ENCODE peak calls at places on chromosomes 4 and X, in six cellular contexts. G is activated CD4-positive, alpha-beta T cell treated with anti-CD3 and anti-CD28 coated beads for 48 hours; K is Calu3; J is A172; B is stomach; M is stimulated activated CD8-positive, alpha-beta memory T cell treated with anti-CD3 and anti-CD28 coated beads, Interleukin-15, amount 100 ng/mL, for 4 hours. V is an unnamed sample.

GRCh38 chrX:153875391-153876111 is 10.4 kb downstream of the L1CAM start:
- DNase-seq in J (no peak), B (peak; percentile 60), G (peak; percentile 68), M (no peak), K (peak; percentile 68), V (no peak)

GRCh38 chr4:124288706-124289486 is 423.6 kb downstream of the ANKRD50 start:
- DNase-seq in J (no peak), M (no peak), B (no peak), G (no peak), K (no peak), V (no peak)

GRCh38 chrX:44451056-44451455 is 91.6 kb downstream of the FUNDC1 start:
- DNase-seq in M (no peak), K (no peak), G (no peak), J (no peak), B (no peak), V (no peak)

GRCh38 chr4:184994010-184994622 is 24.2 kb upstream of the HELT start:
- DNase-seq in G (no peak), B (no peak), J (no peak), M (no peak), K (no peak), V (no peak)

GRCh38 chr4:90575371-90575770 is 448.2 kb downstream of the CCSER1 start:
- DNase-seq in B (no peak), G (no peak), J (no peak), M (no peak), K (no peak), V (no peak)

GRCh38 chrX:15496809-15497208 is 3.7 kb upstream of the PIR start:
- DNase-seq in J (no peak), G (no peak), K (no peak), M (no peak), B (no peak), V (no peak)

GRCh38 chrX:22343192-22343591 is 70.5 kb downstream of the CBLL2 start:
- DNase-seq in M (no peak), B (no peak), J (no peak), K (no peak), G (no peak), V (no peak)

GRCh38 chr4:137961051-137961438 is 281.1 kb downstream of the SLC7A11 start:
- DNase-seq in B (no peak), M (no peak), K (no peak), J (peak; percentile 38), G (no peak), V (no peak)

GRCh38 chr4:38366451-38366850 is 297.5 kb upstream of the KLF3 start:
- DNase-seq in G (no peak), B (no peak), K (no peak), J (no peak), M (no peak), V (no peak)

GRCh38 chr4:76977731-76978350 is 28.3 kb downstream of the SEPTIN11 start:
- DNase-seq in M (no peak), K (no peak), J (peak; percentile 71), G (no peak), B (no peak), V (no peak)

GRCh38 chr4:56986952-56987351 is 8.3 kb downstream of the POLR2B start:
- DNase-seq in G (no peak), K (no peak), B (no peak), M (no peak), J (no peak), V (no peak)

GRCh38 chr4:62927574-62927973 is 1481.7 kb downstream of the TECRL start:
- DNase-seq in G (no peak), J (no peak), K (no peak), B (no peak), M (no peak), V (no peak)

GRCh38 chrX:131830400-131831184 is 192.5 kb upstream of the STK26 start:
- DNase-seq in M (no peak), J (peak; percentile 36), G (peak; percentile 74), K (peak; percentile 74), B (peak; percentile 79), V (no peak)

GRCh38 chr4:108427946-108428345 is 192.4 kb upstream of the RPL34 start:
- DNase-seq in J (no peak), M (no peak), G (no peak), B (no peak), K (no peak), V (no peak)

GRCh38 chrX:107714196-107714811 is 61.3 kb downstream of the TSC22D3 start:
- DNase-seq in J (no peak), K (no peak), M (no peak), B (no peak), G (peak; percentile 9), V (no peak)

GRCh38 chrX:110847334-110847733 is 51.7 kb upstream of the CHRDL1 start:
- DNase-seq in B (no peak), J (peak; percentile 21), G (no peak), M (no peak), K (peak; percentile 40), V (no peak)

GRCh38 chr4:141541851-141542250 is 94.5 kb upstream of the IL15 start:
- DNase-seq in K (no peak), G (no peak), M (no peak), B (no peak), J (no peak), V (no peak)

GRCh38 chr4:122652379-122652778 is 31.5 kb upstream of the IL21 start:
- DNase-seq in J (peak; percentile 37), M (peak; percentile 8), K (peak; percentile 41), B (no peak), G (peak; percentile 78), V (no peak)

GRCh38 chr4:84028340-84028739 is 470.8 kb downstream of the NKX6-1 start:
- DNase-seq in M (no peak), B (no peak), K (no peak), J (no peak), G (no peak), V (no peak)

GRCh38 chrX:134460861-134461218 is 875 bp downstream of the HPRT1 start:
- DNase-seq in K (peak; percentile 6), M (no peak), J (no peak), G (no peak), B (no peak), V (no peak)

GRCh38 chr4:125772680-125773079 is 457.9 kb downstream of the FAT4 start:
- DNase-seq in J (no peak), G (no peak), B (no peak), K (no peak), M (no peak), V (no peak)

GRCh38 chr4:170672571-170672970 is 582.8 kb upstream of the AADAT start:
- DNase-seq in B (no peak), G (no peak), K (no peak), J (peak; percentile 50), M (no peak), V (no peak)

GRCh38 chrX:73127700-73128241 is 48.5 kb upstream of the PABPC1L2A start:
- DNase-seq in G (peak; percentile 2), K (no peak), J (peak; percentile 14), B (no peak), M (no peak), V (no peak)

GRCh38 chr4:174437324-174437723 is 85.0 kb downstream of the HPGD start:
- DNase-seq in B (no peak), G (no peak), M (no peak), K (no peak), J (peak; percentile 43), V (no peak)

GRCh38 chr4:158020734-158021346 is 152.0 kb downstream of the GASK1B start:
- DNase-seq in K (no peak), G (no peak), B (no peak), J (peak; percentile 94), M (no peak), V (no peak)

GRCh38 chr4:142701017-142701416 is 145.1 kb downstream of the INPP4B start:
- DNase-seq in J (no peak), M (no peak), B (no peak), K (no peak), G (no peak), V (no peak)

GRCh38 chr4:139704915-139705485 is 39.4 kb downstream of the MGST2 start:
- DNase-seq in G (no peak), B (no peak), K (no peak), M (no peak), J (peak; percentile 22), V (no peak)

GRCh38 chr4:24321151-24321550 is 263.2 kb downstream of the DHX15 start:
- DNase-seq in K (no peak), M (no peak), J (peak; percentile 85), B (no peak), G (no peak), V (no peak)

GRCh38 chr4:25299476-25300203 is 12.9 kb upstream of the ZCCHC4 start:
- DNase-seq in M (no peak), J (no peak), B (peak; percentile 82), K (peak; percentile 75), G (no peak), V (no peak)

V was measured in esophagus squamous epithelium.